ENCODE peak calls at places on chromosomes 2 and 18, in seven cellular contexts. T is GM03348, Y is DMS 273 treated with DMSO at 0.1 percent for 48 hours, C is left cardiac atrium, Z is MM.1S, A is progenitor cell of endocrine pancreas, N is astrocyte of the spinal cord. E is an unnamed sample.

GRCh38 chr2:101124684-101125366 is 26.4 kb downstream of the TBC1D8 start:
- DNase-seq in T (peak), Y (no peak), C (peak), Z (no peak), A (no peak), N (peak), E (peak)

GRCh38 chr2:47639469-47639868 is 143.5 kb upstream of the MSH6 start:
- DNase-seq in T (no peak), Y (no peak), C (no peak), Z (no peak), A (no peak), N (no peak), E (no peak)

GRCh38 chr18:50879302-50880107 is 587 bp downstream of the ME2 start:
- DNase-seq in T (peak), Y (peak), C (no peak), Z (peak), A (no peak), N (peak), E (no peak)

GRCh38 chr18:44149706-44150105 is 531.0 kb upstream of the SETBP1 start:
- DNase-seq in T (peak), Y (no peak), C (no peak), Z (no peak), A (no peak), N (peak), E (no peak)

GRCh38 chr18:67432806-67433205 is 83.7 kb downstream of the DSEL start:
- DNase-seq in T (no peak), Y (no peak), C (no peak), Z (no peak), A (no peak), N (no peak), E (no peak)

GRCh38 chr2:37892436-37893114 is 32.5 kb upstream of the RMDN2 start:
- DNase-seq in T (no peak), Y (no peak), C (no peak), Z (peak), A (no peak), N (no peak), E (no peak)

GRCh38 chr2:9407363-9407811 is 15.9 kb downstream of the ITGB1BP1 start:
- DNase-seq in T (no peak), Y (no peak), C (no peak), Z (no peak), A (no peak), N (no peak), E (no peak)

GRCh38 chr18:74228312-74228711 is 63.5 kb downstream of the CYB5A start:
- DNase-seq in T (no peak), Y (no peak), C (no peak), Z (no peak), A (no peak), N (no peak), E (no peak)

GRCh38 chr2:158179660-158180059 is 78.0 kb downstream of the UPP2 start:
- DNase-seq in T (peak), Y (no peak), C (no peak), Z (no peak), A (no peak), N (peak), E (no peak)

GRCh38 chr2:142957143-142957542 is 79.7 kb downstream of the KYNU start:
- DNase-seq in T (no peak), Y (no peak), C (no peak), Z (no peak), A (no peak), N (no peak), E (no peak)

GRCh38 chr2:1754461-1755170 is 10.3 kb upstream of the PXDN start:
- DNase-seq in T (no peak), Y (no peak), C (no peak), Z (no peak), A (no peak), N (no peak), E (no peak)

GRCh38 chr18:59070181-59070912 is 69.3 kb upstream of the SEC11C start:
- DNase-seq in T (peak), Y (peak), C (peak), Z (peak), A (peak), N (peak), E (no peak)

GRCh38 chr18:45237639-45238038 is 377.6 kb upstream of the SLC14A2 start:
- DNase-seq in T (no peak), Y (no peak), C (no peak), Z (no peak), A (no peak), N (no peak), E (no peak)

GRCh38 chr2:234823877-234824376 is 127.9 kb upstream of the SH3BP4 start:
- DNase-seq in T (peak), Y (no peak), C (peak), Z (no peak), A (no peak), N (peak), E (no peak)

GRCh38 chr18:49359732-49360444 is 100.6 kb downstream of the DYM start:
- DNase-seq in T (peak), Y (no peak), C (no peak), Z (peak), A (no peak), N (peak), E (no peak)

GRCh38 chr2:157761520-157761919 is 114.6 kb downstream of the ACVR1 start:
- DNase-seq in T (peak), Y (no peak), C (no peak), Z (no peak), A (no peak), N (peak), E (no peak)

GRCh38 chr2:8249191-8249590 is 432.7 kb upstream of the ID2 start:
- DNase-seq in T (peak), Y (no peak), C (no peak), Z (no peak), A (no peak), N (no peak), E (no peak)

GRCh38 chr2:29014811-29015414 is 33.8 kb downstream of the TOGARAM2 start:
- DNase-seq in T (no peak), Y (no peak), C (peak), Z (no peak), A (no peak), N (peak), E (no peak)

GRCh38 chr2:162072976-162073775 is 839 bp downstream of the DPP4 start:
- DNase-seq in T (peak), Y (no peak), C (no peak), Z (no peak), A (no peak), N (no peak), E (peak)

GRCh38 chr18:26714739-26715138 is 150.8 kb downstream of the AQP4 start:
- DNase-seq in T (no peak), Y (no peak), C (no peak), Z (no peak), A (no peak), N (no peak), E (no peak)

GRCh38 chr2:168995744-168996143 is 35.4 kb downstream of the ABCB11 start:
- DNase-seq in T (no peak), Y (no peak), C (no peak), Z (no peak), A (no peak), N (no peak), E (no peak)

GRCh38 chr2:96265349-96265839 is 403 bp downstream of the TMEM127 start:
- DNase-seq in T (peak), Y (no peak), C (peak), Z (peak), A (no peak), N (no peak), E (peak)

GRCh38 chr2:101340141-101340541 is 31.6 kb upstream of the RNF149 start:
- DNase-seq in T (no peak), Y (no peak), C (no peak), Z (no peak), A (no peak), N (no peak), E (no peak)

GRCh38 chr2:41781082-41781481 is 266.7 kb upstream of the PKDCC start:
- DNase-seq in T (no peak), Y (no peak), C (no peak), Z (no peak), A (no peak), N (no peak), E (no peak)

GRCh38 chr2:110726285-110726684 is 6.1 kb upstream of the ACOXL start:
- DNase-seq in T (no peak), Y (no peak), C (no peak), Z (no peak), A (no peak), N (no peak), E (no peak)

GRCh38 chr18:34595673-34596072 is 114.4 kb upstream of the DTNA start:
- DNase-seq in T (no peak), Y (no peak), C (no peak), Z (no peak), A (no peak), N (peak), E (no peak)

GRCh38 chr2:109448946-109449788 is 164.6 kb downstream of the SEPTIN10 start:
- DNase-seq in T (peak), Y (peak), C (peak), Z (no peak), A (no peak), N (peak), E (peak)

GRCh38 chr2:231605607-231606091 is 13.0 kb downstream of the TEX44 start:
- DNase-seq in T (no peak), Y (no peak), C (peak), Z (no peak), A (no peak), N (no peak), E (no peak)

GRCh38 chr2:111702809-111703196 is 181.2 kb downstream of the ANAPC1 start:
- DNase-seq in T (no peak), Y (no peak), C (no peak), Z (no peak), A (no peak), N (no peak), E (no peak)

GRCh38 chr2:187435756-187436155 is 12.3 kb downstream of the CALCRL start:
- DNase-seq in T (no peak), Y (no peak), C (no peak), Z (no peak), A (no peak), N (no peak), E (no peak)

GRCh38 chr2:240159251-240159839 is 18.9 kb upstream of the OTOS start:
- DNase-seq in T (no peak), Y (no peak), C (no peak), Z (no peak), A (no peak), N (no peak), E (no peak)

GRCh38 chr2:33644215-33644614 is 45.1 kb upstream of the FAM98A start:
- DNase-seq in T (no peak), Y (no peak), C (no peak), Z (no peak), A (no peak), N (no peak), E (no peak)

GRCh38 chr2:62196278-62196901 is 475 bp downstream of the B3GNT2 start:
- DNase-seq in T (no peak), Y (no peak), C (peak), Z (peak), A (peak), N (no peak), E (peak)

GRCh38 chr2:74863802-74864248 is 29.9 kb downstream of the HK2 start:
- DNase-seq in T (no peak), Y (no peak), C (no peak), Z (no peak), A (no peak), N (no peak), E (no peak)